ENCODE peak calls at places on chromosome 17, in nine cellular contexts. E is NCI-H510A; N is stimulated activated CD8-positive, alpha-beta memory T cell treated with anti-CD3 and anti-CD28 coated beads, Interleukin-2, amount 100 ng/mL, for 1 hour; S is stomach; T is breast epithelium; C is ELR; U is activated CD8-positive, alpha-beta memory T cell treated with anti-CD3 and anti-CD28 coated beads, Interleukin-2, amount 50 U/mL, for 48 hours; Z is renal cortical epithelial cell; H is HTR-8/SVneo. B is an unnamed sample.

GRCh38 chr17:68089881-68090280 is 54.3 kb downstream of the KPNA2 start:
- DNase-seq in Z (peak), N (no peak), C (peak), S (peak), E (no peak), H (no peak), U (no peak), T (no peak), B (peak)

GRCh38 chr17:66229783-66230538 is 746 bp upstream of the APOH start:
- DNase-seq in U (no peak), E (no peak), N (no peak), H (no peak), T (no peak), C (no peak), S (no peak), Z (no peak), B (no peak)

GRCh38 chr17:79145548-79145947 is 70.9 kb downstream of the ENGASE start:
- DNase-seq in C (no peak), N (no peak), T (no peak), E (no peak), U (no peak), S (no peak), Z (no peak), H (no peak), B (no peak)

GRCh38 chr17:48541574-48542113 is 3.3 kb downstream of the HOXB2 start:
- DNase-seq in U (peak), Z (no peak), T (peak), N (no peak), C (peak), E (no peak), H (peak), S (no peak), B (peak)

GRCh38 chr17:691423-691822 is 23.2 kb downstream of the VPS53 start:
- DNase-seq in N (no peak), H (no peak), Z (peak), T (no peak), E (no peak), U (no peak), C (peak), S (no peak), B (no peak)

GRCh38 chr17:50311112-50311460 is 34.8 kb upstream of the XYLT2 start:
- DNase-seq in N (no peak), H (no peak), C (no peak), U (no peak), S (no peak), Z (no peak), E (no peak), T (no peak), B (no peak)

GRCh38 chr17:28471531-28472342 is 1.7 kb upstream of the SLC13A2 start:
- DNase-seq in N (no peak), S (no peak), H (no peak), T (no peak), Z (peak), E (no peak), C (no peak), U (no peak), B (no peak)

GRCh38 chr17:32519769-32520701 is 33.2 kb downstream of the CDK5R1 start:
- DNase-seq in Z (no peak), S (peak), N (no peak), H (no peak), C (peak), E (peak), T (no peak), U (peak), B (peak)

GRCh38 chr17:39699818-39700147 is at the start of gene ERBB2:
- DNase-seq in Z (peak), N (no peak), T (peak), C (peak), E (no peak), S (peak), U (no peak), H (peak), B (peak)

GRCh38 chr17:31369266-31369665 is 22.2 kb upstream of the RAB11FIP4 start:
- DNase-seq in T (no peak), H (no peak), U (no peak), C (no peak), Z (no peak), E (no peak), S (no peak), N (no peak), B (no peak)

GRCh38 chr17:73309727-73310555 is 1.9 kb downstream of the CDC42EP4 start:
- DNase-seq in N (no peak), E (no peak), S (peak), C (peak), Z (no peak), T (no peak), U (no peak), H (no peak), B (no peak)

GRCh38 chr17:78324391-78325075 is 35.3 kb downstream of the SOCS3 start:
- DNase-seq in S (no peak), C (peak), Z (peak), T (no peak), E (no peak), U (no peak), N (no peak), H (no peak), B (peak)

GRCh38 chr17:32960815-32961214 is 30.8 kb upstream of the SPACA3 start:
- DNase-seq in T (no peak), U (no peak), Z (peak), S (no peak), C (peak), H (no peak), E (no peak), N (no peak), B (no peak)

GRCh38 chr17:11238710-11239109 is 2.3 kb upstream of the SHISA6 start:
- DNase-seq in S (no peak), H (no peak), N (no peak), C (no peak), T (no peak), E (no peak), Z (no peak), U (no peak), B (no peak)

GRCh38 chr17:9044796-9045470 is 23.6 kb downstream of the NTN1 start:
- DNase-seq in C (no peak), Z (no peak), H (no peak), E (no peak), T (no peak), N (no peak), S (no peak), U (no peak), B (no peak)

GRCh38 chr17:50501054-50501453 is 7.2 kb upstream of the MYCBPAP start:
- DNase-seq in E (no peak), U (no peak), N (no peak), H (no peak), C (peak), S (peak), Z (no peak), T (no peak), B (no peak)

GRCh38 chr17:55842405-55843158 is 91.7 kb downstream of the PCTP start:
- DNase-seq in E (no peak), Z (no peak), H (no peak), T (no peak), N (no peak), C (no peak), U (no peak), S (no peak), B (no peak)

GRCh38 chr17:17503566-17504130 is 7.5 kb upstream of the RASD1 start:
- DNase-seq in U (no peak), N (no peak), S (no peak), T (no peak), H (no peak), C (no peak), E (no peak), Z (no peak), B (no peak)

GRCh38 chr17:61647044-61647443 is 56.0 kb upstream of the NACA2 start:
- DNase-seq in U (no peak), E (no peak), S (no peak), N (no peak), T (no peak), C (peak), H (peak), Z (no peak), B (no peak)

GRCh38 chr17:15456972-15457722 is 10.3 kb downstream of the CDRT4 start:
- DNase-seq in T (peak), E (no peak), U (no peak), C (peak), N (no peak), S (no peak), Z (peak), H (peak), B (peak)

GRCh38 chr17:49093131-49093530 is 39.4 kb upstream of the B4GALNT2 start:
- DNase-seq in U (no peak), S (peak), Z (no peak), T (no peak), H (no peak), E (no peak), N (no peak), C (no peak), B (no peak)

GRCh38 chr17:30559656-30560055 is 82.4 kb downstream of the GOSR1 start:
- DNase-seq in C (no peak), Z (no peak), H (no peak), E (no peak), T (peak), S (peak), N (no peak), U (peak), B (no peak)

GRCh38 chr17:29612404-29613370 is 10.0 kb downstream of the CORO6 start:
- DNase-seq in Z (no peak), U (no peak), T (no peak), H (no peak), E (no peak), S (no peak), N (no peak), C (no peak), B (no peak)

GRCh38 chr17:77708936-77709335 is 249.6 kb upstream of the TNRC6C start:
- DNase-seq in T (no peak), E (no peak), S (no peak), N (no peak), Z (no peak), H (no peak), C (no peak), U (peak), B (no peak)

GRCh38 chr17:27563532-27563931 is 67.5 kb upstream of the LGALS9 start:
- DNase-seq in S (no peak), N (no peak), E (no peak), C (no peak), T (no peak), U (no peak), Z (no peak), H (no peak), B (no peak)

GRCh38 chr17:2084766-2085647 is 30.1 kb downstream of the HIC1 start:
- DNase-seq in H (no peak), E (no peak), U (no peak), T (no peak), Z (peak), C (peak), N (no peak), S (no peak), B (peak)

GRCh38 chr17:75898791-75899190 is 2.0 kb upstream of the TRIM65 start:
- DNase-seq in E (no peak), H (no peak), S (no peak), T (no peak), C (no peak), Z (no peak), U (no peak), N (no peak), B (no peak)

GRCh38 chr17:54992797-54993639 is 24.5 kb downstream of the STXBP4 start:
- DNase-seq in Z (peak), S (no peak), E (peak), C (peak), T (no peak), U (no peak), H (peak), N (no peak), B (no peak)

GRCh38 chr17:58047751-58048150 is 35.5 kb upstream of the DYNLL2 start:
- DNase-seq in S (no peak), H (no peak), T (no peak), E (no peak), C (no peak), Z (no peak), U (no peak), N (no peak), B (no peak)

GRCh38 chr17:36703860-36704266 is 102.5 kb downstream of the MRM1 start:
- DNase-seq in U (peak), E (no peak), H (peak), Z (peak), T (no peak), C (peak), S (no peak), N (peak), B (peak)

GRCh38 chr17:511833-512251 is 159.2 kb upstream of the RPH3AL start:
- DNase-seq in Z (no peak), T (no peak), U (no peak), H (no peak), C (peak), E (no peak), N (no peak), S (no peak), B (no peak)

GRCh38 chr17:49249292-49249794 is 18.8 kb upstream of the PHOSPHO1 start:
- DNase-seq in Z (peak), S (no peak), T (no peak), N (no peak), U (no peak), E (no peak), H (no peak), C (peak), B (peak)

GRCh38 chr17:48970224-48970623 is 1.8 kb upstream of the GIP start:
- DNase-seq in N (no peak), C (no peak), T (no peak), S (no peak), H (no peak), U (no peak), E (peak), Z (no peak), B (no peak)

GRCh38 chr17:60542066-60542465 is 16.0 kb upstream of the APPBP2 start:
- DNase-seq in U (no peak), C (peak), Z (no peak), N (no peak), T (no peak), E (no peak), H (no peak), S (no peak), B (no peak)

GRCh38 chr17:55037828-55038227 is 69.3 kb downstream of the STXBP4 start:
- DNase-seq in H (no peak), T (no peak), U (no peak), Z (peak), S (no peak), C (no peak), N (no peak), E (no peak), B (no peak)

GRCh38 chr17:76297436-76297835 is 10.6 kb downstream of the QRICH2 start:
- DNase-seq in T (no peak), S (no peak), C (no peak), H (no peak), N (no peak), Z (no peak), U (no peak), E (no peak), B (no peak)

GRCh38 chr17:6555331-6556120 is 829 bp downstream of the PITPNM3 start:
- DNase-seq in U (no peak), Z (peak), N (no peak), T (no peak), H (no peak), S (peak), E (no peak), C (peak), B (no peak)

GRCh38 chr17:30716461-30717289 is 107.8 kb downstream of the CRLF3 start:
- DNase-seq in N (no peak), T (no peak), C (peak), U (no peak), E (no peak), H (no peak), Z (no peak), S (no peak), B (peak)

GRCh38 chr17:82437325-82437668 is 13.3 kb downstream of the CYBC1 start:
- DNase-seq in E (no peak), H (no peak), T (no peak), Z (no peak), U (no peak), S (no peak), N (no peak), C (no peak), B (no peak)